ENCODE peak calls at places on chromosome 7, in seven cellular contexts. One of them, this sample, is unnamed.

GRCh38 chr7:44189286-44189992 is at the start of gene GCK:
- DNase-seq in cardiac muscle cell: no peak
- DNase-seq in omental fat pad: no peak
- DNase-seq in mammary epithelial cell: no peak
- DNase-seq in IMR-90: no peak
- DNase-seq in kidney: no peak
- DNase-seq in choroid plexus epithelial cell: no peak
- DNase-seq in this sample: no peak

GRCh38 chr7:28315565-28316420 is 96.5 kb upstream of the CREB5 start:
- DNase-seq in choroid plexus epithelial cell: no peak
- DNase-seq in mammary epithelial cell: peak
- DNase-seq in kidney: no peak
- DNase-seq in cardiac muscle cell: peak
- DNase-seq in omental fat pad: no peak
- DNase-seq in IMR-90: peak
- DNase-seq in this sample: no peak

GRCh38 chr7:85489498-85489897 is 302.6 kb upstream of the SEMA3D start:
- DNase-seq in IMR-90: peak
- DNase-seq in kidney: no peak
- DNase-seq in choroid plexus epithelial cell: peak
- DNase-seq in omental fat pad: no peak
- DNase-seq in mammary epithelial cell: peak
- DNase-seq in cardiac muscle cell: peak
- DNase-seq in this sample: no peak

GRCh38 chr7:98194186-98194585 is 17.1 kb upstream of the BHLHA15 start:
- DNase-seq in choroid plexus epithelial cell: no peak
- DNase-seq in cardiac muscle cell: no peak
- DNase-seq in IMR-90: no peak
- DNase-seq in omental fat pad: no peak
- DNase-seq in mammary epithelial cell: no peak
- DNase-seq in kidney: peak
- DNase-seq in this sample: no peak

GRCh38 chr7:486216-486743 is 33.4 kb downstream of the PDGFA start:
- DNase-seq in kidney: peak
- DNase-seq in cardiac muscle cell: no peak
- DNase-seq in mammary epithelial cell: no peak
- DNase-seq in choroid plexus epithelial cell: no peak
- DNase-seq in IMR-90: no peak
- DNase-seq in omental fat pad: no peak
- DNase-seq in this sample: no peak

GRCh38 chr7:112484671-112485097 is 3.9 kb downstream of the LSMEM1 start:
- DNase-seq in choroid plexus epithelial cell: peak
- DNase-seq in mammary epithelial cell: peak
- DNase-seq in omental fat pad: no peak
- DNase-seq in cardiac muscle cell: peak
- DNase-seq in IMR-90: peak
- DNase-seq in kidney: peak
- DNase-seq in this sample: peak

GRCh38 chr7:140229591-140230516 is 53.1 kb upstream of the KDM7A start:
- DNase-seq in cardiac muscle cell: no peak
- DNase-seq in choroid plexus epithelial cell: no peak
- DNase-seq in omental fat pad: no peak
- DNase-seq in mammary epithelial cell: no peak
- DNase-seq in IMR-90: no peak
- DNase-seq in kidney: peak
- DNase-seq in this sample: no peak

GRCh38 chr7:42932861-42933591 is 850 bp downstream of the MRPL32 start:
- DNase-seq in cardiac muscle cell: peak
- DNase-seq in omental fat pad: no peak
- DNase-seq in kidney: no peak
- DNase-seq in IMR-90: peak
- DNase-seq in mammary epithelial cell: no peak
- DNase-seq in choroid plexus epithelial cell: peak
- DNase-seq in this sample: peak

GRCh38 chr7:66099551-66100407 is 14.9 kb upstream of the CRCP start:
- DNase-seq in mammary epithelial cell: peak
- DNase-seq in omental fat pad: peak
- DNase-seq in cardiac muscle cell: peak
- DNase-seq in IMR-90: peak
- DNase-seq in kidney: peak
- DNase-seq in choroid plexus epithelial cell: peak
- DNase-seq in this sample: peak

GRCh38 chr7:95534796-95535195 is 49.1 kb downstream of the ASB4 start:
- DNase-seq in kidney: no peak
- DNase-seq in omental fat pad: no peak
- DNase-seq in IMR-90: no peak
- DNase-seq in choroid plexus epithelial cell: no peak
- DNase-seq in mammary epithelial cell: no peak
- DNase-seq in cardiac muscle cell: no peak
- DNase-seq in this sample: no peak

GRCh38 chr7:141649137-141649864 is 52.7 kb downstream of the DENND11 start:
- DNase-seq in mammary epithelial cell: no peak
- DNase-seq in cardiac muscle cell: no peak
- DNase-seq in IMR-90: no peak
- DNase-seq in choroid plexus epithelial cell: no peak
- DNase-seq in kidney: no peak
- DNase-seq in omental fat pad: no peak
- DNase-seq in this sample: no peak

GRCh38 chr7:28293529-28293835 is 112.9 kb upstream of the JAZF1 start:
- DNase-seq in choroid plexus epithelial cell: no peak
- DNase-seq in mammary epithelial cell: no peak
- DNase-seq in IMR-90: no peak
- DNase-seq in omental fat pad: no peak
- DNase-seq in cardiac muscle cell: no peak
- DNase-seq in kidney: no peak
- DNase-seq in this sample: no peak

GRCh38 chr7:98879198-98879988 is 1.1 kb downstream of the TRRAP start:
- DNase-seq in IMR-90: peak
- DNase-seq in omental fat pad: no peak
- DNase-seq in cardiac muscle cell: no peak
- DNase-seq in choroid plexus epithelial cell: peak
- DNase-seq in mammary epithelial cell: peak
- DNase-seq in kidney: peak
- DNase-seq in this sample: peak

GRCh38 chr7:30924624-30925023 is 13.0 kb downstream of the AQP1 start:
- DNase-seq in IMR-90: no peak
- DNase-seq in omental fat pad: peak
- DNase-seq in cardiac muscle cell: no peak
- DNase-seq in choroid plexus epithelial cell: no peak
- DNase-seq in kidney: no peak
- DNase-seq in mammary epithelial cell: no peak
- DNase-seq in this sample: no peak

GRCh38 chr7:7884855-7885254 is 83.7 kb upstream of the GLCCI1 start:
- DNase-seq in cardiac muscle cell: peak
- DNase-seq in IMR-90: peak
- DNase-seq in omental fat pad: no peak
- DNase-seq in choroid plexus epithelial cell: peak
- DNase-seq in mammary epithelial cell: peak
- DNase-seq in kidney: no peak
- DNase-seq in this sample: peak

GRCh38 chr7:139114018-139114417 is 4.5 kb upstream of the ZC3HAV1 start:
- DNase-seq in choroid plexus epithelial cell: no peak
- DNase-seq in cardiac muscle cell: no peak
- DNase-seq in kidney: no peak
- DNase-seq in mammary epithelial cell: no peak
- DNase-seq in omental fat pad: no peak
- DNase-seq in IMR-90: no peak
- DNase-seq in this sample: no peak

GRCh38 chr7:134343136-134343535 is 26.4 kb upstream of the SLC35B4 start:
- DNase-seq in IMR-90: no peak
- DNase-seq in cardiac muscle cell: no peak
- DNase-seq in mammary epithelial cell: no peak
- DNase-seq in kidney: no peak
- DNase-seq in omental fat pad: no peak
- DNase-seq in choroid plexus epithelial cell: no peak
- DNase-seq in this sample: no peak

GRCh38 chr7:150739045-150739432 is 1.8 kb downstream of the GIMAP5 start:
- DNase-seq in omental fat pad: no peak
- DNase-seq in kidney: no peak
- DNase-seq in mammary epithelial cell: no peak
- DNase-seq in choroid plexus epithelial cell: no peak
- DNase-seq in cardiac muscle cell: no peak
- DNase-seq in IMR-90: no peak
- DNase-seq in this sample: no peak
- TF ChIP-seq CTCF in omental fat pad: no peak
- TF ChIP-seq CTCF in kidney: peak
- TF ChIP-seq CTCF in mammary epithelial cell: peak
- TF ChIP-seq CTCF in choroid plexus epithelial cell: no peak
- TF ChIP-seq CTCF in cardiac muscle cell: no peak
- TF ChIP-seq CTCF in IMR-90: no peak
- TF ChIP-seq CTCF in this sample: no peak

GRCh38 chr7:151088856-151089699 is 2.8 kb downstream of the AGAP3 start:
- DNase-seq in IMR-90: peak
- DNase-seq in omental fat pad: peak
- DNase-seq in kidney: peak
- DNase-seq in choroid plexus epithelial cell: peak
- DNase-seq in mammary epithelial cell: peak
- DNase-seq in cardiac muscle cell: peak
- DNase-seq in this sample: peak

GRCh38 chr7:151086802-151087246 is 549 bp downstream of the AGAP3 start:
- DNase-seq in mammary epithelial cell: peak
- DNase-seq in omental fat pad: no peak
- DNase-seq in IMR-90: no peak
- DNase-seq in kidney: peak
- DNase-seq in choroid plexus epithelial cell: peak
- DNase-seq in cardiac muscle cell: peak
- DNase-seq in this sample: peak

GRCh38 chr7:151088019-151088855 is 2.0 kb downstream of the AGAP3 start:
- DNase-seq in kidney: peak
- DNase-seq in choroid plexus epithelial cell: peak
- DNase-seq in omental fat pad: no peak
- DNase-seq in mammary epithelial cell: peak
- DNase-seq in IMR-90: no peak
- DNase-seq in cardiac muscle cell: no peak
- DNase-seq in this sample: peak

GRCh38 chr7:151085691-151086620 is at the start of gene AGAP3:
- DNase-seq in cardiac muscle cell: peak
- DNase-seq in IMR-90: peak
- DNase-seq in kidney: peak
- DNase-seq in choroid plexus epithelial cell: peak
- DNase-seq in mammary epithelial cell: peak
- DNase-seq in omental fat pad: no peak
- DNase-seq in this sample: peak

DNA sequence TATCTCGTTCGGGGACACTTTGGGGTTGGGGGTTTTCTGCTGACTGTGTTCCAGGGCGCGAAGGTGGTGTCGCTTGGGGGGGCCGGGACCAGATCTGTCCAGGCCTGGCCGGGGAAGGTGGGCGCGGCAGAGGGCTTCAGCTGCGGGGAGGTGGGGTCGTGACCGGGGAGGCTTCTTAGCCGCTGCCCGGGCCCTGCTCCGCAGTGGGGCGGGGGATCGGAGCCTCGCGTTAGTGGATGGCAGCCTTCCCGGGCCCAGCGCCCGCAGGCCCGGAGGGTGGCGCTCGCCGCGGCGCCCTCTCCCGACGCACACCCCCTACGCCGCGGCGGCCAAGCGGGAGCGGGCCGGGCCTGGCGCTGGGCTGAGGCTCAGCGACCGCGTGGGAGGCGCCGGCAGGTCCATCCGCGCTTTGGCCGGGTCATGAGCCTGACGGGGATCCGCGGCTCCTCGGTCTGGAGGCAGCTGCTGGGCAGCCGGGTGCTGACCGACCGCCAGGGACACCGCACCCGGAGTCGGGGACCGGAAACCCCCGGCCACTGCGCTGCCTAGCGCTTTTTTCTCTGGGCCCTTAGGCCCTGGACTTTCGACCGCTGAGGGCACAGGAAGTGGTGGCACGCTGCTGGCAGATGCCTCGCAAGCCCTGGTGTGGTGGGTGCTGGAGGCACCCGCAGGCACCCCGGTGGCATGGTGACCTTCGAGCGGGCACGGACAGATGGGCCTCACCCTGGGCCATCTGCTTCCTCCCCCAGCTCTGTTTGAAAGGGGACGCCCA is 1.2 kb downstream of the AGAP3 start:
- DNase-seq in mammary epithelial cell: peak
- DNase-seq in choroid plexus epithelial cell: peak
- DNase-seq in IMR-90: peak
- DNase-seq in cardiac muscle cell: peak
- DNase-seq in omental fat pad: no peak
- DNase-seq in kidney: peak
- DNase-seq in this sample: peak
- TF ChIP-seq CTCF in mammary epithelial cell: peak
- TF ChIP-seq CTCF in choroid plexus epithelial cell: peak
- TF ChIP-seq CTCF in IMR-90: peak
- TF ChIP-seq CTCF in cardiac muscle cell: peak
- TF ChIP-seq CTCF in omental fat pad: no peak
- TF ChIP-seq CTCF in kidney: peak
- TF ChIP-seq CTCF in this sample: peak

GRCh38 chr7:105389090-105389650 is 449 bp upstream of the SRPK2 start:
- DNase-seq in kidney: peak
- DNase-seq in cardiac muscle cell: peak
- DNase-seq in IMR-90: peak
- DNase-seq in choroid plexus epithelial cell: peak
- DNase-seq in omental fat pad: no peak
- DNase-seq in mammary epithelial cell: peak
- DNase-seq in this sample: peak

GRCh38 chr7:105388373-105389089 is at the start of gene SRPK2:
- DNase-seq in mammary epithelial cell: peak
- DNase-seq in IMR-90: peak
- DNase-seq in choroid plexus epithelial cell: peak
- DNase-seq in omental fat pad: no peak
- DNase-seq in kidney: peak
- DNase-seq in cardiac muscle cell: peak
- DNase-seq in this sample: peak

GRCh38 chr7:105391429-105391828 is 2.7 kb upstream of the SRPK2 start:
- DNase-seq in IMR-90: no peak
- DNase-seq in omental fat pad: no peak
- DNase-seq in kidney: no peak
- DNase-seq in mammary epithelial cell: no peak
- DNase-seq in choroid plexus epithelial cell: no peak
- DNase-seq in cardiac muscle cell: no peak
- DNase-seq in this sample: no peak

GRCh38 chr7:105389889-105390288 is 1.2 kb upstream of the SRPK2 start:
- DNase-seq in omental fat pad: no peak
- DNase-seq in IMR-90: no peak
- DNase-seq in kidney: no peak
- DNase-seq in cardiac muscle cell: no peak
- DNase-seq in mammary epithelial cell: no peak
- DNase-seq in choroid plexus epithelial cell: no peak
- DNase-seq in this sample: no peak

GRCh38 chr7:105387621-105388372 is 924 bp downstream of the SRPK2 start:
- DNase-seq in mammary epithelial cell: peak
- DNase-seq in cardiac muscle cell: peak
- DNase-seq in IMR-90: peak
- DNase-seq in omental fat pad: no peak
- DNase-seq in choroid plexus epithelial cell: peak
- DNase-seq in kidney: peak
- DNase-seq in this sample: peak
- TF ChIP-seq CTCF in mammary epithelial cell: peak
- TF ChIP-seq CTCF in cardiac muscle cell: no peak
- TF ChIP-seq CTCF in IMR-90: no peak
- TF ChIP-seq CTCF in omental fat pad: no peak
- TF ChIP-seq CTCF in choroid plexus epithelial cell: peak
- TF ChIP-seq CTCF in kidney: no peak
- TF ChIP-seq CTCF in this sample: no peak

DNA sequence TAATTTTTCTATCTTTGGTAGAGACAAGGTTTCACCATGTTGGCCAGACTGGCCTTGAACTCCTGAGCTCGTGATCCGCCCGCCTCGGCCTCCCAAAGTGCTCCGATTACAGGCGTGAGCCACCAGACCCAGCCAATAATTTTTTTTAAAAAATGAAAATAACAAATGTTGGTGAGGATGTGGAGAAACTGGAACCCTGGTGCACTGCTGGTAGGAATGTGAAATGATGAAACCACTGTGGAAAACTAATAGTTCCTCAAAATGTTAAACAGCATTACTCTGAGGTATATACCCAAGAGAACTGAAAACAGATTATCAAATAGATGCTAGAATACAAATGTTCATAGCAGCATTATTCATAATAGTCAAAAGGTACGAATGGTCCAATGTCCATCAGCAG is 23.0 kb upstream of the YWHAG start:
- DNase-seq in omental fat pad: no peak
- DNase-seq in choroid plexus epithelial cell: no peak
- DNase-seq in cardiac muscle cell: no peak
- DNase-seq in IMR-90: no peak
- DNase-seq in kidney: no peak
- DNase-seq in mammary epithelial cell: no peak
- DNase-seq in this sample: no peak
- TF ChIP-seq CTCF in omental fat pad: no peak
- TF ChIP-seq CTCF in choroid plexus epithelial cell: peak
- TF ChIP-seq CTCF in cardiac muscle cell: no peak
- TF ChIP-seq CTCF in IMR-90: peak
- TF ChIP-seq CTCF in kidney: no peak
- TF ChIP-seq CTCF in mammary epithelial cell: peak
- TF ChIP-seq CTCF in this sample: no peak

This sample was measured in MCF 10A.